ENCODE peak calls at places on chromosome X, in four cellular contexts. T, N, X and B are unnamed samples.

GRCh38 chrX:47662144-47662657 is 3.2 kb upstream of the UXT start:
- DNase-seq in T (peak), N (no peak), X (peak), B (no peak)

GRCh38 chrX:68945603-68946228 is 116.9 kb downstream of the EFNB1 start:
- DNase-seq in T (no peak), N (no peak), X (peak), B (no peak)

GRCh38 chrX:25726539-25726938 is 411.6 kb upstream of the MAGEB18 start:
- DNase-seq in T (no peak), N (no peak), X (no peak), B (no peak)

GRCh38 chrX:108091878-108092291 is 307 bp downstream of the ATG4A start:
- DNase-seq in T (peak), N (no peak), X (peak), B (no peak)

GRCh38 chrX:8639949-8640348 is 92.0 kb downstream of the ANOS1 start:
- DNase-seq in T (no peak), N (no peak), X (no peak), B (no peak)

GRCh38 chrX:3362956-3363355 is 16.5 kb upstream of the MXRA5 start:
- DNase-seq in T (no peak), N (no peak), X (no peak), B (no peak)

GRCh38 chrX:120244735-120245498 is 5.7 kb upstream of the ZBTB33 start:
- DNase-seq in T (peak), N (no peak), X (peak), B (peak)

GRCh38 chrX:101799387-101799786 is 132.4 kb downstream of the ZMAT1 start:
- DNase-seq in T (peak), N (peak), X (peak), B (peak)

GRCh38 chrX:111736571-111736970 is 55.6 kb downstream of the ALG13 start:
- DNase-seq in T (no peak), N (no peak), X (no peak), B (no peak)

GRCh38 chrX:17923546-17923945 is 62.4 kb upstream of the RAI2 start:
- DNase-seq in T (no peak), N (no peak), X (no peak), B (no peak)

GRCh38 chrX:49064303-49064702 is 5.5 kb downstream of the CCDC120 start:
- DNase-seq in T (no peak), N (no peak), X (no peak), B (no peak)

GRCh38 chrX:22109442-22109841 is 77.3 kb downstream of the PHEX start:
- DNase-seq in T (no peak), N (no peak), X (peak), B (no peak)

GRCh38 chrX:31838617-31839016 is 766.8 kb upstream of the FTHL17 start:
- DNase-seq in T (no peak), N (no peak), X (no peak), B (no peak)

GRCh38 chrX:48487362-48487785 is 11.4 kb downstream of the FTSJ1 start:
- DNase-seq in T (peak), N (no peak), X (peak), B (no peak)

GRCh38 chrX:150512426-150512825 is 56.0 kb upstream of the MTM1 start:
- DNase-seq in T (no peak), N (no peak), X (no peak), B (no peak)

GRCh38 chrX:133838761-133839676 is 146.4 kb downstream of the GPC3 start:
- DNase-seq in T (no peak), N (peak), X (peak), B (peak)

GRCh38 chrX:25198253-25198652 is 182.5 kb upstream of the ARX start:
- DNase-seq in T (no peak), N (no peak), X (no peak), B (no peak)

GRCh38 chrX:150693782-150694574 is 782 bp downstream of the MTMR1 start:
- DNase-seq in T (peak), N (peak), X (peak), B (no peak)

GRCh38 chrX:131854586-131854985 is 168.5 kb upstream of the STK26 start:
- DNase-seq in T (no peak), N (no peak), X (peak), B (no peak)

GRCh38 chrX:134513091-134513490 is 53.1 kb downstream of the HPRT1 start:
- DNase-seq in T (no peak), N (no peak), X (peak), B (no peak)

GRCh38 chrX:129323115-129323514 is 200.2 kb downstream of the SMARCA1 start:
- DNase-seq in T (no peak), N (no peak), X (peak), B (no peak)

DNA sequence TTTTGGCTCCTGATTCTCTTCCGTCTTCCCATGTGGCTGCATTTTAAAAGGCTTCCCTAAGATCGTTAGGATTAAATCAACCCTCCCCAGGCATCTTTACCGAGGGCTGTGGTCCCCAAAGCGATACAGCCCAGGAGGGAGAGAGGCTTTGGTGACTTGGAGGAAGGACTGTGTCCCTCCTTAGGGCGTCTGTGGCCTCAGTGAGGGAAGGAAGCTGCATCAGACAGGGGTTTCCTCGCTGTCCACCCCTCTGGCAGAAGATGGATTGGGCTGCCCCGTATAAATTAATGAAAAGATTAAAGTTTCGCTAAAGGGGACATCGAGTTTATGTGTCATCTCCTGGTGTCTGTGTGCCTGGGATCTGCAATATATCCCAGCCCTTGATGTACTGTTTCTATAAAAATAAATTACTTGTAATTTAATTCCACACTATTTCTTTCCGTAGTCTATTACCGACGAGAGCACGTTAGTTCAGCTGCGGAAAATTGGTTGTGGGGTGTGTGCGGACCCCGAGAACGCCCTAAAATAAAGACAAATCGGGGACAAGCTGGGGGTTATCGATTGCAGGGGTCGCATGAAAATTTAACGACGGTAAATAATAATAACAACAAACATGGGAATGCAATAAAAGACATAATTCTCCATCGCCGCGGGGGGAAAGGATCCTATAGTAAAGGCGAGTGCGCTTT is 6.5 kb downstream of the SHOX start:
- DNase-seq in T (no peak), N (no peak), X (no peak), B (no peak)
- H3K4me3 ChIP-seq in T (no peak), N (no peak), X (no peak), B (no peak)

DNA sequence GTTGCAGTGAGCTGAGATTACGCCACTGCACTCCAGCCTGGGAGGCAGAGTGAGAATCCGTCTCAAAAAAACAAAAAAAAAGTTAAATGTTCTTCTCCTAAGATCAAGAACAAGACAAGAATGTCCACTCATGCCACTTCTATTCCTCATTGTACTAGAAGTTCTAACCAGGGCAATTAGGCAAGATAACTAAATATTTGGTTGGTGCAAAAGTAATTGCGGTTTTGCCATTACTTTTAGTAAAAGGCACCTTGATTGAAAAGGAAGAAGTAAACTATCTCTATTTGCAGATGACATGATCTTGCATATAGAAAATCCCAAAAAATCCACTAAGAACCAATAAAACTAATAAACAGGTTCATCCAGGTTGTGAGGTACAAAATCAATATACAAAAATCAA is 24.0 kb upstream of the SLC7A3 start:
- DNase-seq in T (no peak), N (no peak), X (no peak), B (no peak)
- H2BK12ac ChIP-seq in T (no peak), N (no peak), X (no peak), B (no peak)

DNA sequence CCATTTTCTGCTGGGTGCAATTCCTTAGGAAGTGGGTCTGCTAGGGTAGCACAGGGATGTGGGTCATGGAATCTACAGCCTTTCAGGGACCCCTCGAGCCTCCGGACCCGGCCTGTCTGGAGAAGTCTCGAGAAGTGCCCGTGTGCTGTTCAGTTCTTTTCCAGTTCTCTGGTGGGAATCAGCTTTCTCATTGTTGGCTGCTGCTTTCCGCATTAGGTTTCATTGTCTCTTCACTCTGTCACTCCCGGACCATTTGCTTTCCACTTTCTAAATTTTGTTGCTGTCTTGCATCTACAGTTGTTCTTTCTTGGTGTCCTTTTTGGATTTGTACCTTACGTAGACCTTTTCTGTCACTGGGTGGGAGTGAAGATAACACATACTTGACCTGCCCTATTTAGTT is 6.1 kb downstream of the RAB9A start:
- DNase-seq in T (no peak), N (no peak), X (no peak), B (no peak)
- H2BK120ac ChIP-seq in T (no peak), N (no peak), X (no peak), B (no peak)

GRCh38 chrX:13732246-13733067 is 2.0 kb downstream of the TRAPPC2 start:
- DNase-seq in T (no peak), N (no peak), X (no peak), B (no peak)
- H3K4me3 ChIP-seq in T (no peak), N (no peak), X (no peak), B (no peak)

GRCh38 chrX:41475166-41475565 is 28.0 kb downstream of the NYX start:
- DNase-seq in T (no peak), N (no peak), X (no peak), B (peak)
- H2BK12ac ChIP-seq in T (peak), N (peak), X (no peak), B (no peak)

GRCh38 chrX:103686199-103687072 is at the start of gene MORF4L2:
- DNase-seq in T (peak), N (peak), X (peak), B (peak)

GRCh38 chrX:103687073-103687695 is 685 bp upstream of the MORF4L2 start:
- DNase-seq in T (peak), N (no peak), X (no peak), B (peak)

GRCh38 chrX:103688949-103689348 is 2.5 kb upstream of the MORF4L2 start:
- DNase-seq in T (no peak), N (no peak), X (peak), B (no peak)

GRCh38 chrX:103685396-103685795 is 1.1 kb downstream of the MORF4L2 start:
- DNase-seq in T (no peak), N (no peak), X (peak), B (no peak)

GRCh38 chrX:103687696-103688191 is 1.2 kb upstream of the MORF4L2 start:
- DNase-seq in T (peak), N (peak), X (peak), B (peak)
- H2BK120ac ChIP-seq in T (peak), N (no peak), X (peak), B (no peak)